ENCODE peak calls at places on chromosomes 7 and 10, in eight cellular contexts. K, T, V, B, R, N, X and Q are unnamed samples.

GRCh38 chr10:108303149-108303548 is 1138.6 kb upstream of the SORCS1 start:
- DNase-seq in K (no peak), T (no peak), V (no peak), B (no peak), R (no peak), N (no peak), X (no peak), Q (no peak)

GRCh38 chr7:30750574-30751256 is 1.2 kb upstream of the INMT start:
- DNase-seq in K (peak; percentile 94), T (peak; percentile 64), V (peak; percentile 97), B (no peak), R (peak; percentile 84), N (no peak), X (no peak), Q (no peak)

GRCh38 chr7:64888901-64889685 is 14.0 kb upstream of the ZNF273 start:
- DNase-seq in K (no peak), T (no peak), V (peak; percentile 12), B (no peak), R (no peak), N (peak; percentile 77), X (peak; percentile 18), Q (no peak)

GRCh38 chr10:35563266-35563891 is 41.8 kb upstream of the GJD4 start:
- DNase-seq in K (peak; percentile 85), T (peak; percentile 35), V (peak; percentile 82), B (peak; percentile 47), R (no peak), N (peak; percentile 92), X (no peak), Q (no peak)

GRCh38 chr7:157572622-157573021 is 235.8 kb downstream of the DNAJB6 start:
- DNase-seq in K (no peak), T (no peak), V (no peak), B (no peak), R (no peak), N (no peak), X (no peak), Q (no peak)

GRCh38 chr7:7354674-7355073 is 172.3 kb downstream of the C1GALT1 start:
- DNase-seq in K (no peak), T (no peak), V (no peak), B (no peak), R (no peak), N (no peak), X (peak; percentile 64), Q (peak; percentile 7)

GRCh38 chr10:78069151-78069550 is 35.5 kb downstream of the RPS24 start:
- DNase-seq in K (no peak), T (no peak), V (no peak), B (no peak), R (no peak), N (no peak), X (no peak), Q (no peak)

GRCh38 chr10:99548041-99548530 is 15.3 kb downstream of the NKX2-3 start:
- DNase-seq in K (no peak), T (peak; percentile 20), V (no peak), B (no peak), R (no peak), N (no peak), X (no peak), Q (no peak)

GRCh38 chr7:148270576-148270975 is 320.0 kb upstream of the C7orf33 start:
- DNase-seq in K (no peak), T (no peak), V (no peak), B (no peak), R (no peak), N (no peak), X (no peak), Q (no peak)

GRCh38 chr10:125054216-125054615 is 106.1 kb downstream of the CTBP2 start:
- DNase-seq in K (no peak), T (no peak), V (no peak), B (no peak), R (no peak), N (no peak), X (no peak), Q (no peak)

GRCh38 chr7:122123746-122124145 is 20.3 kb downstream of the AASS start:
- DNase-seq in K (no peak), T (no peak), V (no peak), B (no peak), R (no peak), N (no peak), X (no peak), Q (no peak)

GRCh38 chr10:111207525-111207924 is 130.7 kb downstream of the ADRA2A start:
- DNase-seq in K (no peak), T (no peak), V (no peak), B (no peak), R (no peak), N (peak; percentile 72), X (no peak), Q (no peak)

GRCh38 chr7:23938937-23939552 is 229.0 kb downstream of the STK31 start:
- DNase-seq in K (peak; percentile 24), T (peak; percentile 27), V (peak; percentile 33), B (no peak), R (no peak), N (peak; percentile 66), X (no peak), Q (no peak)

GRCh38 chr7:1709900-1710299 is 39.8 kb downstream of the ELFN1 start:
- DNase-seq in K (no peak), T (no peak), V (no peak), B (peak; percentile 11), R (no peak), N (no peak), X (no peak), Q (no peak)

GRCh38 chr7:2979276-2979675 is 64.4 kb downstream of the CARD11 start:
- DNase-seq in K (no peak), T (no peak), V (no peak), B (no peak), R (no peak), N (no peak), X (no peak), Q (no peak)

GRCh38 chr7:130292682-130293257 is at the start of gene CPA4:
- DNase-seq in K (peak; percentile 86), T (peak; percentile 98), V (peak; percentile 90), B (no peak), R (peak; percentile 97), N (no peak), X (no peak), Q (peak; percentile 89)
- H3K4me3 ChIP-seq in K (no peak within 1 kb of the TSS), T (peak within 1 kb of the TSS; percentile 18), V (no peak within 1 kb of the TSS), B (no peak within 1 kb of the TSS), R (no peak within 1 kb of the TSS), N (no peak within 1 kb of the TSS), X (no peak within 1 kb of the TSS), Q (no peak within 1 kb of the TSS)

GRCh38 chr7:146658604-146659003 is 542.0 kb downstream of the CNTNAP2 start:
- DNase-seq in K (no peak), T (no peak), V (no peak), B (no peak), R (no peak), N (no peak), X (no peak), Q (no peak)

GRCh38 chr7:146659732-146660131 is 543.1 kb downstream of the CNTNAP2 start:
- DNase-seq in K (no peak), T (no peak), V (no peak), B (no peak), R (no peak), N (no peak), X (no peak), Q (no peak)

GRCh38 chr7:146654048-146654447 is 537.4 kb downstream of the CNTNAP2 start:
- DNase-seq in K (no peak), T (peak; percentile 5), V (no peak), B (no peak), R (no peak), N (no peak), X (no peak), Q (peak; percentile 10)

GRCh38 chr7:146655928-146656797 is 539.6 kb downstream of the CNTNAP2 start:
- DNase-seq in K (no peak), T (no peak), V (no peak), B (peak; percentile 61), R (no peak), N (no peak), X (no peak), Q (peak; percentile 10)

GRCh38 chr7:146656988-146657387 is 540.4 kb downstream of the CNTNAP2 start:
- DNase-seq in K (no peak), T (no peak), V (no peak), B (no peak), R (no peak), N (no peak), X (no peak), Q (no peak)
- TF ChIP-seq CTCF in K (peak; percentile 2), T (no peak), V (no peak), B (no peak), R (no peak), N (no peak), X (no peak), Q (peak; percentile 4)

GRCh38 chr7:142513221-142513955 is 235.9 kb upstream of the PRSS1 start:
- DNase-seq in K (no peak), T (no peak), V (no peak), B (no peak), R (no peak), N (no peak), X (no peak), Q (no peak)

GRCh38 chr7:142519077-142519789 is 230.0 kb upstream of the PRSS1 start:
- DNase-seq in K (no peak), T (no peak), V (peak; percentile 12), B (no peak), R (no peak), N (peak; percentile 91), X (no peak), Q (no peak)

GRCh38 chr7:142511801-142512200 is 237.5 kb upstream of the PRSS1 start:
- DNase-seq in K (no peak), T (no peak), V (no peak), B (no peak), R (no peak), N (no peak), X (no peak), Q (no peak)

GRCh38 chr7:142519790-142520078 is 229.5 kb upstream of the PRSS1 start:
- DNase-seq in K (no peak), T (no peak), V (no peak), B (no peak), R (no peak), N (peak; percentile 87), X (no peak), Q (no peak)

GRCh38 chr7:142516038-142516501 is 233.2 kb upstream of the PRSS1 start:
- DNase-seq in K (peak; percentile 79), T (no peak), V (peak; percentile 79), B (peak; percentile 28), R (no peak), N (no peak), X (no peak), Q (no peak)
- H3K4me3 ChIP-seq in K (no peak overlapping the region), T (no peak overlapping the region), V (no peak overlapping the region), B (no peak overlapping the region), R (no peak overlapping the region), N (no peak overlapping the region), X (no peak overlapping the region), Q (no peak overlapping the region)

GRCh38 chr10:3701490-3701889 is 83.5 kb downstream of the KLF6 start:
- DNase-seq in K (no peak), T (no peak), V (no peak), B (no peak), R (no peak), N (no peak), X (no peak), Q (no peak)
- TF ChIP-seq CTCF in K (no peak), T (no peak), V (no peak), B (no peak), R (no peak), N (no peak), X (no peak), Q (no peak)